ENCODE peak calls at places on chromosomes 2 and 18, in nine cellular contexts. One of them, this sample, is unnamed.

GRCh38 chr2:238305092-238305862 is 15.0 kb upstream of the TRAF3IP1 start:
- DNase-seq in A549: no peak
- DNase-seq in HL-60: no peak
- DNase-seq in heart left ventricle: no peak
- DNase-seq in thoracic aorta: no peak
- DNase-seq in tibial nerve: no peak
- DNase-seq in foreskin keratinocyte: no peak
- DNase-seq in A673: no peak
- DNase-seq in AG10803: no peak
- DNase-seq in this sample: no peak

GRCh38 chr18:1466035-1466434 is 561.4 kb downstream of the ADCYAP1 start:
- DNase-seq in A549: no peak
- DNase-seq in HL-60: no peak
- DNase-seq in heart left ventricle: no peak
- DNase-seq in thoracic aorta: no peak
- DNase-seq in tibial nerve: no peak
- DNase-seq in foreskin keratinocyte: no peak
- DNase-seq in A673: no peak
- DNase-seq in AG10803: no peak
- DNase-seq in this sample: no peak

GRCh38 chr2:169452080-169452479 is 27.2 kb upstream of the BBS5 start:
- DNase-seq in A549: peak; percentile 33
- DNase-seq in HL-60: no peak
- DNase-seq in heart left ventricle: no peak
- DNase-seq in thoracic aorta: no peak
- DNase-seq in tibial nerve: no peak
- DNase-seq in foreskin keratinocyte: no peak
- DNase-seq in A673: peak; percentile 71
- DNase-seq in AG10803: peak; percentile 39
- DNase-seq in this sample: no peak

GRCh38 chr2:216350214-216350789 is 22.0 kb downstream of the MARCHF4 start:
- DNase-seq in A549: no peak
- DNase-seq in HL-60: no peak
- DNase-seq in heart left ventricle: no peak
- DNase-seq in thoracic aorta: no peak
- DNase-seq in tibial nerve: no peak
- DNase-seq in foreskin keratinocyte: peak; percentile 40
- DNase-seq in A673: no peak
- DNase-seq in AG10803: peak; percentile 52
- DNase-seq in this sample: no peak

GRCh38 chr2:46547223-46548102 is 68.1 kb downstream of the TMEM247 start:
- DNase-seq in A549: no peak
- DNase-seq in HL-60: no peak
- DNase-seq in heart left ventricle: peak; percentile 60
- DNase-seq in thoracic aorta: no peak
- DNase-seq in tibial nerve: peak; percentile 54
- DNase-seq in foreskin keratinocyte: no peak
- DNase-seq in A673: no peak
- DNase-seq in AG10803: no peak
- DNase-seq in this sample: no peak

GRCh38 chr2:183125659-183126341 is 1.6 kb downstream of the NUP35 start:
- DNase-seq in A549: no peak
- DNase-seq in HL-60: no peak
- DNase-seq in heart left ventricle: no peak
- DNase-seq in thoracic aorta: no peak
- DNase-seq in tibial nerve: no peak
- DNase-seq in foreskin keratinocyte: no peak
- DNase-seq in A673: peak; percentile 31
- DNase-seq in AG10803: no peak
- DNase-seq in this sample: no peak

GRCh38 chr2:223548194-223548593 is 54.0 kb downstream of the SCG2 start:
- DNase-seq in A549: no peak
- DNase-seq in HL-60: no peak
- DNase-seq in heart left ventricle: no peak
- DNase-seq in thoracic aorta: no peak
- DNase-seq in tibial nerve: no peak
- DNase-seq in foreskin keratinocyte: no peak
- DNase-seq in A673: no peak
- DNase-seq in AG10803: no peak
- DNase-seq in this sample: no peak

GRCh38 chr2:30713698-30714097 is 93.5 kb downstream of the CAPN13 start:
- DNase-seq in A549: no peak
- DNase-seq in HL-60: no peak
- DNase-seq in heart left ventricle: no peak
- DNase-seq in thoracic aorta: no peak
- DNase-seq in tibial nerve: no peak
- DNase-seq in foreskin keratinocyte: no peak
- DNase-seq in A673: no peak
- DNase-seq in AG10803: no peak
- DNase-seq in this sample: no peak

GRCh38 chr2:62806231-62806630 is 100.7 kb downstream of the EHBP1 start:
- DNase-seq in A549: no peak
- DNase-seq in HL-60: no peak
- DNase-seq in heart left ventricle: no peak
- DNase-seq in thoracic aorta: no peak
- DNase-seq in tibial nerve: no peak
- DNase-seq in foreskin keratinocyte: no peak
- DNase-seq in A673: no peak
- DNase-seq in AG10803: no peak
- DNase-seq in this sample: no peak

GRCh38 chr2:217179854-217180253 is 320.0 kb upstream of the TNP1 start:
- DNase-seq in A549: no peak
- DNase-seq in HL-60: no peak
- DNase-seq in heart left ventricle: no peak
- DNase-seq in thoracic aorta: no peak
- DNase-seq in tibial nerve: no peak
- DNase-seq in foreskin keratinocyte: no peak
- DNase-seq in A673: no peak
- DNase-seq in AG10803: no peak
- DNase-seq in this sample: no peak

GRCh38 chr18:7987284-7987976 is 420.3 kb downstream of the PTPRM start:
- DNase-seq in A549: no peak
- DNase-seq in HL-60: no peak
- DNase-seq in heart left ventricle: no peak
- DNase-seq in thoracic aorta: no peak
- DNase-seq in tibial nerve: no peak
- DNase-seq in foreskin keratinocyte: no peak
- DNase-seq in A673: no peak
- DNase-seq in AG10803: peak; percentile 79
- DNase-seq in this sample: no peak

GRCh38 chr2:217939220-217939619 is 63.6 kb downstream of the TNS1 start:
- DNase-seq in A549: no peak
- DNase-seq in HL-60: no peak
- DNase-seq in heart left ventricle: no peak
- DNase-seq in thoracic aorta: no peak
- DNase-seq in tibial nerve: no peak
- DNase-seq in foreskin keratinocyte: no peak
- DNase-seq in A673: no peak
- DNase-seq in AG10803: no peak
- DNase-seq in this sample: no peak

GRCh38 chr2:111652038-111652437 is 232.0 kb downstream of the ANAPC1 start:
- DNase-seq in A549: no peak
- DNase-seq in HL-60: no peak
- DNase-seq in heart left ventricle: no peak
- DNase-seq in thoracic aorta: no peak
- DNase-seq in tibial nerve: no peak
- DNase-seq in foreskin keratinocyte: no peak
- DNase-seq in A673: no peak
- DNase-seq in AG10803: no peak
- DNase-seq in this sample: no peak

GRCh38 chr2:28979041-28979440 is 2.1 kb upstream of the TOGARAM2 start:
- DNase-seq in A549: no peak
- DNase-seq in HL-60: no peak
- DNase-seq in heart left ventricle: no peak
- DNase-seq in thoracic aorta: no peak
- DNase-seq in tibial nerve: no peak
- DNase-seq in foreskin keratinocyte: no peak
- DNase-seq in A673: no peak
- DNase-seq in AG10803: no peak
- DNase-seq in this sample: no peak

DNA sequence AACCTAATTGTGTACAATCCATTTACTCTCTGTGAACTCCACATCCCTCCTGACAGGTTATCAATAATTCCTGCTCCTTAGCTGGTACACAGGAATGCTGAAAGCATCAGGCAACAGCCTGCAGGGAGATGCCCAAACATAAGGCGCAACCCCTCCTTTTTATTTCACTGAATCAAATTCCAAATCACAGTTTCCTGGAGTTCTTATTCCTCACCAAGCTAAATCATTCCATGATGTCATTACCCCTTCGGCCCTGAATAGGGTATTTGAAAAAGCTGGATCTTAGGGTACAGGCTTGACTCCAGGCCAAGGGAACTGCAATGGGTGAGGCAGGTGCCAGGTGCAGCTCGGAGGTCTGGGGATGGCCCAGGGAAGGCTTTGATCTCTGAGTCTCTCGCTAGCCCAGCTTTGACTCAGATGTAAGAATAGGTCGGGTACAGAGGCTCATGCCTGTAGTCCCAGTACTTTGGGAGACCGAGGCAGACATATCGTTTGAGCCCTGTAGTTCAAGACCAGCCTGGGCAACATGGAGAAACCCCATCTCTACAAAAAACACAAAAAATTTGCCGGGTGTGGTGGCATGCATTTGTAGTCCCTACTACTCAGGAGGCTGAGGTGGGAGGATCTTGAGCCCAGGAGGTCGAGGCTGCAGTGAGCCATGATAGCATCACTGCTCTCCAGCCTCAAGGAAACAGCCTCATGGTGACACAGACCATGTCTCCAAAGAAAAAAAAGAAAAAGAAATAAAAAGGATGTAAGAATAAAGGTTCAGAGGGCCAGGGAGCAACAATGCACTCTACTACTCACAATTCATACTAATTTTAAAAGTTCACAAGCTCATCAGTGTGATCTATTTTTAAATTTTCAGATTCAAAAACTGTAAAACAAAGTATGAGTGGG is 6.8 kb downstream of the FHL2 start:
- DNase-seq in A549: no peak
- DNase-seq in HL-60: no peak
- DNase-seq in heart left ventricle: no peak
- DNase-seq in thoracic aorta: no peak
- DNase-seq in tibial nerve: no peak
- DNase-seq in foreskin keratinocyte: no peak
- DNase-seq in A673: no peak
- DNase-seq in AG10803: no peak
- DNase-seq in this sample: no peak
- TF ChIP-seq CTCF in A549: no peak
- TF ChIP-seq CTCF in HL-60: no peak
- TF ChIP-seq CTCF in heart left ventricle: no peak
- TF ChIP-seq CTCF in thoracic aorta: no peak
- TF ChIP-seq CTCF in tibial nerve: no peak
- TF ChIP-seq CTCF in foreskin keratinocyte: no peak
- TF ChIP-seq CTCF in A673: no peak
- TF ChIP-seq CTCF in AG10803: no peak
- TF ChIP-seq CTCF in this sample: no peak

DNA sequence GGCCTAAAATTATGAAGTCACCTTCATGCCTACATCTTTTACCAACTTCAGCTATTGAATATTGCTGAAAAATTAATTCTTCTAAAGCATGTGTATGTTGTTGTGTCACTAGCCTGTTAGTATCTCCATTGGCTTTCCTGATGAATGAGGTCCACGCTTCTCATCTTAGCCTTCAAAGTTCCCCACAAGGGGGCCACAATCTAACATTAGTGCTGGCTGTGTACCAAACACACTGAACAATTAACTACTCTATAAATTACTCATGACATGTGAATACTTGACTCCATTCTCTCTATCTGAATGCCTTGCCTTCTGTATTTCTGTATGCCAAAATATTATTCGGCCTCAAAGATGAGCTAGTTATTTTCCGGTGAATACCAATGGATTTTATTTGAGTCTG is 208.7 kb upstream of the COL3A1 start:
- DNase-seq in A549: no peak
- DNase-seq in HL-60: no peak
- DNase-seq in heart left ventricle: peak; percentile 8
- DNase-seq in thoracic aorta: no peak
- DNase-seq in tibial nerve: no peak
- DNase-seq in foreskin keratinocyte: peak; percentile 42
- DNase-seq in A673: peak; percentile 87
- DNase-seq in AG10803: no peak
- DNase-seq in this sample: no peak
- TF ChIP-seq CTCF in A549: peak; percentile 29
- TF ChIP-seq CTCF in HL-60: no peak
- TF ChIP-seq CTCF in heart left ventricle: no peak
- TF ChIP-seq CTCF in thoracic aorta: no peak
- TF ChIP-seq CTCF in tibial nerve: peak; percentile 16
- TF ChIP-seq CTCF in foreskin keratinocyte: peak; percentile 71
- TF ChIP-seq CTCF in A673: peak; percentile 73
- TF ChIP-seq CTCF in AG10803: peak; percentile 29
- TF ChIP-seq CTCF in this sample: no peak

GRCh38 chr2:118430510-118431187 is 342.4 kb downstream of the INSIG2 start:
- DNase-seq in A549: peak; percentile 2
- DNase-seq in HL-60: no peak
- DNase-seq in heart left ventricle: no peak
- DNase-seq in thoracic aorta: no peak
- DNase-seq in tibial nerve: no peak
- DNase-seq in foreskin keratinocyte: peak; percentile 72
- DNase-seq in A673: no peak
- DNase-seq in AG10803: peak; percentile 51
- DNase-seq in this sample: no peak

GRCh38 chr2:118431997-118432396 is 343.7 kb downstream of the INSIG2 start:
- DNase-seq in A549: no peak
- DNase-seq in HL-60: no peak
- DNase-seq in heart left ventricle: no peak
- DNase-seq in thoracic aorta: no peak
- DNase-seq in tibial nerve: no peak
- DNase-seq in foreskin keratinocyte: no peak
- DNase-seq in A673: no peak
- DNase-seq in AG10803: peak; percentile 31
- DNase-seq in this sample: no peak

GRCh38 chr2:118433566-118433965 is 345.3 kb downstream of the INSIG2 start:
- DNase-seq in A549: no peak
- DNase-seq in HL-60: no peak
- DNase-seq in heart left ventricle: no peak
- DNase-seq in thoracic aorta: no peak
- DNase-seq in tibial nerve: no peak
- DNase-seq in foreskin keratinocyte: no peak
- DNase-seq in A673: no peak
- DNase-seq in AG10803: no peak
- DNase-seq in this sample: no peak

GRCh38 chr2:118431586-118431985 is 343.3 kb downstream of the INSIG2 start:
- DNase-seq in A549: no peak
- DNase-seq in HL-60: no peak
- DNase-seq in heart left ventricle: no peak
- DNase-seq in thoracic aorta: no peak
- DNase-seq in tibial nerve: no peak
- DNase-seq in foreskin keratinocyte: no peak
- DNase-seq in A673: no peak
- DNase-seq in AG10803: no peak
- DNase-seq in this sample: no peak

GRCh38 chr2:118431188-118431562 is 342.9 kb downstream of the INSIG2 start:
- DNase-seq in A549: no peak
- DNase-seq in HL-60: no peak
- DNase-seq in heart left ventricle: no peak
- DNase-seq in thoracic aorta: no peak
- DNase-seq in tibial nerve: no peak
- DNase-seq in foreskin keratinocyte: no peak
- DNase-seq in A673: peak; percentile 6
- DNase-seq in AG10803: peak; percentile 33
- DNase-seq in this sample: no peak
- TF ChIP-seq CTCF in A549: peak; percentile 13
- TF ChIP-seq CTCF in HL-60: no peak
- TF ChIP-seq CTCF in heart left ventricle: no peak
- TF ChIP-seq CTCF in thoracic aorta: no peak
- TF ChIP-seq CTCF in tibial nerve: no peak
- TF ChIP-seq CTCF in foreskin keratinocyte: peak; percentile 69
- TF ChIP-seq CTCF in A673: no peak
- TF ChIP-seq CTCF in AG10803: peak; percentile 50
- TF ChIP-seq CTCF in this sample: no peak

GRCh38 chr18:293557-293956 is 25.7 kb upstream of the THOC1 start:
- DNase-seq in A549: no peak
- DNase-seq in HL-60: no peak
- DNase-seq in heart left ventricle: no peak
- DNase-seq in thoracic aorta: no peak
- DNase-seq in tibial nerve: no peak
- DNase-seq in foreskin keratinocyte: no peak
- DNase-seq in A673: no peak
- DNase-seq in AG10803: peak; percentile 53
- DNase-seq in this sample: no peak
- TF ChIP-seq CTCF in A549: no peak
- TF ChIP-seq CTCF in HL-60: no peak
- TF ChIP-seq CTCF in heart left ventricle: no peak
- TF ChIP-seq CTCF in thoracic aorta: no peak
- TF ChIP-seq CTCF in tibial nerve: no peak
- TF ChIP-seq CTCF in foreskin keratinocyte: no peak
- TF ChIP-seq CTCF in A673: no peak
- TF ChIP-seq CTCF in AG10803: peak; percentile 17
- TF ChIP-seq CTCF in this sample: no peak

This sample was measured in omental fat pad.